ENCODE peak calls at places on chromosome 1, in nine cellular contexts. One of them, this sample, is unnamed.

GRCh38 chr1:6038603-6039002 is 7.1 kb upstream of the KCNAB2 start:
- DNase-seq in GM06990: no peak
- DNase-seq in tibial nerve: no peak
- DNase-seq in upper lobe of right lung: no peak
- DNase-seq in astrocyte: no peak
- DNase-seq in bronchial epithelial cell: no peak
- DNase-seq in transverse colon: no peak
- DNase-seq in neural progenitor cell: no peak
- DNase-seq in cardiac fibroblast: no peak
- DNase-seq in this sample: no peak

GRCh38 chr1:177948336-177948972 is 21.4 kb downstream of the SEC16B start:
- DNase-seq in GM06990: no peak
- DNase-seq in tibial nerve: peak
- DNase-seq in upper lobe of right lung: no peak
- DNase-seq in astrocyte: peak
- DNase-seq in bronchial epithelial cell: peak
- DNase-seq in transverse colon: peak
- DNase-seq in neural progenitor cell: peak
- DNase-seq in cardiac fibroblast: peak
- DNase-seq in this sample: peak

GRCh38 chr1:185733818-185734709 is at the start of gene HMCN1:
- DNase-seq in GM06990: peak
- DNase-seq in tibial nerve: peak
- DNase-seq in upper lobe of right lung: peak
- DNase-seq in astrocyte: peak
- DNase-seq in bronchial epithelial cell: peak
- DNase-seq in transverse colon: peak
- DNase-seq in neural progenitor cell: peak
- DNase-seq in cardiac fibroblast: peak
- DNase-seq in this sample: peak

GRCh38 chr1:115949156-115949555 is 27.2 kb upstream of the SLC22A15 start:
- DNase-seq in GM06990: no peak
- DNase-seq in tibial nerve: no peak
- DNase-seq in upper lobe of right lung: no peak
- DNase-seq in astrocyte: no peak
- DNase-seq in bronchial epithelial cell: peak
- DNase-seq in transverse colon: no peak
- DNase-seq in neural progenitor cell: no peak
- DNase-seq in cardiac fibroblast: peak
- DNase-seq in this sample: no peak

GRCh38 chr1:71464016-71464415 is 383.2 kb upstream of the ZRANB2 start:
- DNase-seq in GM06990: no peak
- DNase-seq in tibial nerve: no peak
- DNase-seq in upper lobe of right lung: no peak
- DNase-seq in astrocyte: no peak
- DNase-seq in bronchial epithelial cell: peak
- DNase-seq in transverse colon: no peak
- DNase-seq in neural progenitor cell: no peak
- DNase-seq in cardiac fibroblast: peak
- DNase-seq in this sample: no peak

GRCh38 chr1:161915051-161915503 is 108.6 kb downstream of the OLFML2B start:
- DNase-seq in GM06990: peak
- DNase-seq in tibial nerve: no peak
- DNase-seq in upper lobe of right lung: no peak
- DNase-seq in astrocyte: no peak
- DNase-seq in bronchial epithelial cell: no peak
- DNase-seq in transverse colon: no peak
- DNase-seq in neural progenitor cell: no peak
- DNase-seq in cardiac fibroblast: peak
- DNase-seq in this sample: no peak

GRCh38 chr1:41013024-41013423 is 8.5 kb downstream of the SLFNL1 start:
- DNase-seq in GM06990: no peak
- DNase-seq in tibial nerve: no peak
- DNase-seq in upper lobe of right lung: no peak
- DNase-seq in astrocyte: no peak
- DNase-seq in bronchial epithelial cell: no peak
- DNase-seq in transverse colon: no peak
- DNase-seq in neural progenitor cell: no peak
- DNase-seq in cardiac fibroblast: no peak
- DNase-seq in this sample: no peak

GRCh38 chr1:45721207-45721606 is 29.2 kb downstream of the IPP start:
- DNase-seq in GM06990: no peak
- DNase-seq in tibial nerve: no peak
- DNase-seq in upper lobe of right lung: no peak
- DNase-seq in astrocyte: peak
- DNase-seq in bronchial epithelial cell: no peak
- DNase-seq in transverse colon: no peak
- DNase-seq in neural progenitor cell: no peak
- DNase-seq in cardiac fibroblast: peak
- DNase-seq in this sample: no peak

GRCh38 chr1:90761781-90762589 is 44.9 kb upstream of the BARHL2 start:
- DNase-seq in GM06990: no peak
- DNase-seq in tibial nerve: no peak
- DNase-seq in upper lobe of right lung: no peak
- DNase-seq in astrocyte: no peak
- DNase-seq in bronchial epithelial cell: no peak
- DNase-seq in transverse colon: no peak
- DNase-seq in neural progenitor cell: no peak
- DNase-seq in cardiac fibroblast: no peak
- DNase-seq in this sample: no peak

GRCh38 chr1:10787274-10787673 is 9.2 kb downstream of the CASZ1 start:
- DNase-seq in GM06990: no peak
- DNase-seq in tibial nerve: no peak
- DNase-seq in upper lobe of right lung: no peak
- DNase-seq in astrocyte: no peak
- DNase-seq in bronchial epithelial cell: no peak
- DNase-seq in transverse colon: no peak
- DNase-seq in neural progenitor cell: no peak
- DNase-seq in cardiac fibroblast: no peak
- DNase-seq in this sample: no peak

GRCh38 chr1:43009274-43009673 is 50.6 kb upstream of the SLC2A1 start:
- DNase-seq in GM06990: no peak
- DNase-seq in tibial nerve: no peak
- DNase-seq in upper lobe of right lung: no peak
- DNase-seq in astrocyte: no peak
- DNase-seq in bronchial epithelial cell: no peak
- DNase-seq in transverse colon: no peak
- DNase-seq in neural progenitor cell: no peak
- DNase-seq in cardiac fibroblast: no peak
- DNase-seq in this sample: no peak

GRCh38 chr1:2854151-2854550 is 52.7 kb upstream of the TTC34 start:
- DNase-seq in GM06990: no peak
- DNase-seq in tibial nerve: no peak
- DNase-seq in upper lobe of right lung: no peak
- DNase-seq in astrocyte: no peak
- DNase-seq in bronchial epithelial cell: no peak
- DNase-seq in transverse colon: no peak
- DNase-seq in neural progenitor cell: no peak
- DNase-seq in cardiac fibroblast: no peak
- DNase-seq in this sample: no peak

GRCh38 chr1:65027699-65028358 is 61.5 kb upstream of the JAK1 start:
- DNase-seq in GM06990: no peak
- DNase-seq in tibial nerve: no peak
- DNase-seq in upper lobe of right lung: peak
- DNase-seq in astrocyte: peak
- DNase-seq in bronchial epithelial cell: peak
- DNase-seq in transverse colon: peak
- DNase-seq in neural progenitor cell: no peak
- DNase-seq in cardiac fibroblast: peak
- DNase-seq in this sample: no peak

GRCh38 chr1:156927215-156928042 is 7.0 kb downstream of the LRRC71 start:
- DNase-seq in GM06990: peak
- DNase-seq in tibial nerve: peak
- DNase-seq in upper lobe of right lung: peak
- DNase-seq in astrocyte: peak
- DNase-seq in bronchial epithelial cell: peak
- DNase-seq in transverse colon: peak
- DNase-seq in neural progenitor cell: peak
- DNase-seq in cardiac fibroblast: peak
- DNase-seq in this sample: no peak

GRCh38 chr1:79304131-79304530 is 297.6 kb upstream of the ADGRL4 start:
- DNase-seq in GM06990: no peak
- DNase-seq in tibial nerve: no peak
- DNase-seq in upper lobe of right lung: no peak
- DNase-seq in astrocyte: no peak
- DNase-seq in bronchial epithelial cell: no peak
- DNase-seq in transverse colon: no peak
- DNase-seq in neural progenitor cell: no peak
- DNase-seq in cardiac fibroblast: peak
- DNase-seq in this sample: no peak

DNA sequence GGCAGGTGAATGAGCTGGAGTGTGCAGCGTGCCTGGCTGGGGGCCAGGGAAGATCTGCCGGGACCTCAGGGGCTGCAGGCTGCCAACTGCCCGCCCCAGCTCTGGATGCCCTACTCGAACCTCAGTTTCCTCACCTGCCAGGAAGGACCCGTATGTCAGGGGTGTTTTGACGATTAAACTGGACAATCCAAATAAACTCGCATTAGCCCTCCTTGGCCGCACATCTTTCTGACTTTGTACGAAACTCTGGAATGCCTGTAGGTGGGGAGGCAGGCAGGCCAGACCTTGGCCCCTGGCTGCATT is 8.3 kb upstream of the ZNF669 start:
- DNase-seq in GM06990: no peak
- DNase-seq in tibial nerve: no peak
- DNase-seq in upper lobe of right lung: no peak
- DNase-seq in astrocyte: no peak
- DNase-seq in bronchial epithelial cell: no peak
- DNase-seq in transverse colon: no peak
- DNase-seq in neural progenitor cell: no peak
- DNase-seq in cardiac fibroblast: no peak
- DNase-seq in this sample: no peak
- H3K4me3 ChIP-seq in GM06990: no peak
- H3K4me3 ChIP-seq in tibial nerve: peak
- H3K4me3 ChIP-seq in upper lobe of right lung: peak
- H3K4me3 ChIP-seq in astrocyte: peak
- H3K4me3 ChIP-seq in bronchial epithelial cell: peak
- H3K4me3 ChIP-seq in transverse colon: peak
- H3K4me3 ChIP-seq in neural progenitor cell: peak
- H3K4me3 ChIP-seq in cardiac fibroblast: no peak
- H3K4me3 ChIP-seq in this sample: peak

GRCh38 chr1:202600432-202601041 is 109.7 kb downstream of the SYT2 start:
- DNase-seq in GM06990: peak
- DNase-seq in tibial nerve: no peak
- DNase-seq in upper lobe of right lung: no peak
- DNase-seq in astrocyte: no peak
- DNase-seq in bronchial epithelial cell: no peak
- DNase-seq in transverse colon: no peak
- DNase-seq in neural progenitor cell: no peak
- DNase-seq in cardiac fibroblast: no peak
- DNase-seq in this sample: no peak
- TF ChIP-seq CTCF in GM06990: no peak
- TF ChIP-seq CTCF in tibial nerve: peak
- TF ChIP-seq CTCF in upper lobe of right lung: no peak
- TF ChIP-seq CTCF in astrocyte: no peak
- TF ChIP-seq CTCF in bronchial epithelial cell: no peak
- TF ChIP-seq CTCF in transverse colon: no peak
- TF ChIP-seq CTCF in neural progenitor cell: no peak
- TF ChIP-seq CTCF in cardiac fibroblast: no peak
- TF ChIP-seq CTCF in this sample: no peak

DNA sequence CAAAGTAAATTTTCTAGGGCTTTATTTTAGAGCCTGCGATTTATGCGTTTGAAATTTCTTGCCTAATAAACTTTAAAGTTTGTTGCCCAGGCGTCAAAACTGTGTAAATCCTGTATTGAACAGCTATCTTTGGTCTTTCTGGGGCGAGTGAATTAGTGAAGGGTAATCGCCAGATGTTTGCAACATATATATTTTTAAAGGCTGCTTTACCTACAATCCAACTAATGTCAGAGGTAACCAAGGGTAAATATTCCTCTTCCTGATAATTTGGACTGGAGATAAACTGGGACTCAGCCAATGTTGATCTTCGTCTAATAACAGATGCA is 885 bp upstream of the PROX1 start:
- DNase-seq in GM06990: no peak
- DNase-seq in tibial nerve: no peak
- DNase-seq in upper lobe of right lung: no peak
- DNase-seq in astrocyte: no peak
- DNase-seq in bronchial epithelial cell: no peak
- DNase-seq in transverse colon: no peak
- DNase-seq in neural progenitor cell: no peak
- DNase-seq in cardiac fibroblast: no peak
- DNase-seq in this sample: no peak
- H3K4me3 ChIP-seq in GM06990: no peak
- H3K4me3 ChIP-seq in tibial nerve: no peak
- H3K4me3 ChIP-seq in upper lobe of right lung: peak
- H3K4me3 ChIP-seq in astrocyte: peak
- H3K4me3 ChIP-seq in bronchial epithelial cell: no peak
- H3K4me3 ChIP-seq in transverse colon: peak
- H3K4me3 ChIP-seq in neural progenitor cell: peak
- H3K4me3 ChIP-seq in cardiac fibroblast: no peak
- H3K4me3 ChIP-seq in this sample: peak

GRCh38 chr1:62142550-62142949 is 52.1 kb upstream of the L1TD1 start:
- DNase-seq in GM06990: no peak
- DNase-seq in tibial nerve: no peak
- DNase-seq in upper lobe of right lung: no peak
- DNase-seq in astrocyte: peak
- DNase-seq in bronchial epithelial cell: peak
- DNase-seq in transverse colon: no peak
- DNase-seq in neural progenitor cell: peak
- DNase-seq in cardiac fibroblast: no peak
- DNase-seq in this sample: no peak
- TF ChIP-seq CTCF in GM06990: no peak
- TF ChIP-seq CTCF in tibial nerve: no peak
- TF ChIP-seq CTCF in upper lobe of right lung: no peak
- TF ChIP-seq CTCF in astrocyte: no peak
- TF ChIP-seq CTCF in bronchial epithelial cell: no peak
- TF ChIP-seq CTCF in transverse colon: no peak
- TF ChIP-seq CTCF in neural progenitor cell: no peak
- TF ChIP-seq CTCF in cardiac fibroblast: no peak
- TF ChIP-seq CTCF in this sample: no peak

GRCh38 chr1:165871311-165872067 is 44.1 kb downstream of the UCK2 start:
- DNase-seq in GM06990: peak
- DNase-seq in tibial nerve: no peak
- DNase-seq in upper lobe of right lung: peak
- DNase-seq in astrocyte: peak
- DNase-seq in bronchial epithelial cell: peak
- DNase-seq in transverse colon: peak
- DNase-seq in neural progenitor cell: peak
- DNase-seq in cardiac fibroblast: peak
- DNase-seq in this sample: no peak
- H3K4me3 ChIP-seq in GM06990: no peak
- H3K4me3 ChIP-seq in tibial nerve: no peak
- H3K4me3 ChIP-seq in upper lobe of right lung: no peak
- H3K4me3 ChIP-seq in astrocyte: no peak
- H3K4me3 ChIP-seq in bronchial epithelial cell: no peak
- H3K4me3 ChIP-seq in transverse colon: no peak
- H3K4me3 ChIP-seq in neural progenitor cell: no peak
- H3K4me3 ChIP-seq in cardiac fibroblast: no peak
- H3K4me3 ChIP-seq in this sample: no peak

This sample was measured in ascending aorta.